ENCODE peak calls at places on chromosomes 7 and 10, in seven cellular contexts. One of them, this sample, is unnamed.

GRCh38 chr7:27912751-27913150 is 172.8 kb downstream of the TAX1BP1 start:
- DNase-seq in epithelial cell of esophagus: no peak
- DNase-seq in Ammon's horn: no peak
- DNase-seq in stimulated activated naive CD8-positive, alpha-beta T cell treated with anti-CD3 and anti-CD28 coated beads, Interleukin-15, Interleukin-2, amounts not matched to agents 100 U/mL and 50 U/mL, for 24 hours: no peak
- DNase-seq in dermis microvascular lymphatic vessel endothelial cell: no peak
- DNase-seq in choroid plexus epithelial cell: no peak
- DNase-seq in HT-29: no peak
- DNase-seq in this sample: no peak

GRCh38 chr10:22761569-22762220 is 47.3 kb upstream of the PIP4K2A start:
- DNase-seq in epithelial cell of esophagus: no peak
- DNase-seq in Ammon's horn: peak
- DNase-seq in stimulated activated naive CD8-positive, alpha-beta T cell treated with anti-CD3 and anti-CD28 coated beads, Interleukin-15, Interleukin-2, amounts not matched to agents 100 U/mL and 50 U/mL, for 24 hours: no peak
- DNase-seq in dermis microvascular lymphatic vessel endothelial cell: no peak
- DNase-seq in choroid plexus epithelial cell: no peak
- DNase-seq in HT-29: no peak
- DNase-seq in this sample: no peak

GRCh38 chr10:71878327-71879034 is 27.4 kb upstream of the PSAP start:
- DNase-seq in epithelial cell of esophagus: no peak
- DNase-seq in Ammon's horn: peak
- DNase-seq in stimulated activated naive CD8-positive, alpha-beta T cell treated with anti-CD3 and anti-CD28 coated beads, Interleukin-15, Interleukin-2, amounts not matched to agents 100 U/mL and 50 U/mL, for 24 hours: peak
- DNase-seq in dermis microvascular lymphatic vessel endothelial cell: no peak
- DNase-seq in choroid plexus epithelial cell: no peak
- DNase-seq in HT-29: no peak
- DNase-seq in this sample: no peak

GRCh38 chr7:143882020-143882610 is 19.9 kb downstream of the TCAF1 start:
- DNase-seq in epithelial cell of esophagus: no peak
- DNase-seq in Ammon's horn: peak
- DNase-seq in stimulated activated naive CD8-positive, alpha-beta T cell treated with anti-CD3 and anti-CD28 coated beads, Interleukin-15, Interleukin-2, amounts not matched to agents 100 U/mL and 50 U/mL, for 24 hours: no peak
- DNase-seq in dermis microvascular lymphatic vessel endothelial cell: peak
- DNase-seq in choroid plexus epithelial cell: peak
- DNase-seq in HT-29: no peak
- DNase-seq in this sample: peak

GRCh38 chr7:38102486-38102885 is 75.6 kb upstream of the STARD3NL start:
- DNase-seq in epithelial cell of esophagus: no peak
- DNase-seq in Ammon's horn: no peak
- DNase-seq in stimulated activated naive CD8-positive, alpha-beta T cell treated with anti-CD3 and anti-CD28 coated beads, Interleukin-15, Interleukin-2, amounts not matched to agents 100 U/mL and 50 U/mL, for 24 hours: no peak
- DNase-seq in dermis microvascular lymphatic vessel endothelial cell: peak
- DNase-seq in choroid plexus epithelial cell: peak
- DNase-seq in HT-29: no peak
- DNase-seq in this sample: peak

GRCh38 chr7:111132833-111133232 is 41.9 kb downstream of the LRRN3 start:
- DNase-seq in epithelial cell of esophagus: peak
- DNase-seq in Ammon's horn: no peak
- DNase-seq in stimulated activated naive CD8-positive, alpha-beta T cell treated with anti-CD3 and anti-CD28 coated beads, Interleukin-15, Interleukin-2, amounts not matched to agents 100 U/mL and 50 U/mL, for 24 hours: no peak
- DNase-seq in dermis microvascular lymphatic vessel endothelial cell: peak
- DNase-seq in choroid plexus epithelial cell: peak
- DNase-seq in HT-29: no peak
- DNase-seq in this sample: peak

GRCh38 chr10:51699145-51699474 is 285 bp downstream of the CSTF2T start:
- DNase-seq in epithelial cell of esophagus: no peak
- DNase-seq in Ammon's horn: no peak
- DNase-seq in stimulated activated naive CD8-positive, alpha-beta T cell treated with anti-CD3 and anti-CD28 coated beads, Interleukin-15, Interleukin-2, amounts not matched to agents 100 U/mL and 50 U/mL, for 24 hours: peak
- DNase-seq in dermis microvascular lymphatic vessel endothelial cell: no peak
- DNase-seq in choroid plexus epithelial cell: no peak
- DNase-seq in HT-29: no peak
- DNase-seq in this sample: no peak

GRCh38 chr7:146150153-146150552 is 33.6 kb downstream of the CNTNAP2 start:
- DNase-seq in epithelial cell of esophagus: peak
- DNase-seq in Ammon's horn: no peak
- DNase-seq in stimulated activated naive CD8-positive, alpha-beta T cell treated with anti-CD3 and anti-CD28 coated beads, Interleukin-15, Interleukin-2, amounts not matched to agents 100 U/mL and 50 U/mL, for 24 hours: no peak
- DNase-seq in dermis microvascular lymphatic vessel endothelial cell: no peak
- DNase-seq in choroid plexus epithelial cell: peak
- DNase-seq in HT-29: no peak
- DNase-seq in this sample: no peak

GRCh38 chr10:130935051-130935450 is 376.5 kb downstream of the TCERG1L start:
- DNase-seq in epithelial cell of esophagus: no peak
- DNase-seq in Ammon's horn: no peak
- DNase-seq in stimulated activated naive CD8-positive, alpha-beta T cell treated with anti-CD3 and anti-CD28 coated beads, Interleukin-15, Interleukin-2, amounts not matched to agents 100 U/mL and 50 U/mL, for 24 hours: no peak
- DNase-seq in dermis microvascular lymphatic vessel endothelial cell: no peak
- DNase-seq in choroid plexus epithelial cell: peak
- DNase-seq in HT-29: no peak
- DNase-seq in this sample: no peak

GRCh38 chr7:34982371-34983019 is 54.8 kb downstream of the DPY19L1 start:
- DNase-seq in epithelial cell of esophagus: no peak
- DNase-seq in Ammon's horn: no peak
- DNase-seq in stimulated activated naive CD8-positive, alpha-beta T cell treated with anti-CD3 and anti-CD28 coated beads, Interleukin-15, Interleukin-2, amounts not matched to agents 100 U/mL and 50 U/mL, for 24 hours: no peak
- DNase-seq in dermis microvascular lymphatic vessel endothelial cell: no peak
- DNase-seq in choroid plexus epithelial cell: no peak
- DNase-seq in HT-29: no peak
- DNase-seq in this sample: no peak

GRCh38 chr10:113177163-113177935 is 227.3 kb downstream of the TCF7L2 start:
- DNase-seq in epithelial cell of esophagus: no peak
- DNase-seq in Ammon's horn: peak
- DNase-seq in stimulated activated naive CD8-positive, alpha-beta T cell treated with anti-CD3 and anti-CD28 coated beads, Interleukin-15, Interleukin-2, amounts not matched to agents 100 U/mL and 50 U/mL, for 24 hours: no peak
- DNase-seq in dermis microvascular lymphatic vessel endothelial cell: no peak
- DNase-seq in choroid plexus epithelial cell: no peak
- DNase-seq in HT-29: no peak
- DNase-seq in this sample: no peak

GRCh38 chr7:96547371-96547811 is 162.3 kb downstream of the SEM1 start:
- DNase-seq in epithelial cell of esophagus: peak
- DNase-seq in Ammon's horn: peak
- DNase-seq in stimulated activated naive CD8-positive, alpha-beta T cell treated with anti-CD3 and anti-CD28 coated beads, Interleukin-15, Interleukin-2, amounts not matched to agents 100 U/mL and 50 U/mL, for 24 hours: no peak
- DNase-seq in dermis microvascular lymphatic vessel endothelial cell: no peak
- DNase-seq in choroid plexus epithelial cell: no peak
- DNase-seq in HT-29: no peak
- DNase-seq in this sample: no peak

GRCh38 chr7:106770191-106770590 is 94.9 kb upstream of the PIK3CG start:
- DNase-seq in epithelial cell of esophagus: peak
- DNase-seq in Ammon's horn: no peak
- DNase-seq in stimulated activated naive CD8-positive, alpha-beta T cell treated with anti-CD3 and anti-CD28 coated beads, Interleukin-15, Interleukin-2, amounts not matched to agents 100 U/mL and 50 U/mL, for 24 hours: no peak
- DNase-seq in dermis microvascular lymphatic vessel endothelial cell: peak
- DNase-seq in choroid plexus epithelial cell: peak
- DNase-seq in HT-29: no peak
- DNase-seq in this sample: peak

GRCh38 chr7:94410471-94411466 is 16.1 kb downstream of the COL1A2 start:
- DNase-seq in epithelial cell of esophagus: no peak
- DNase-seq in Ammon's horn: no peak
- DNase-seq in stimulated activated naive CD8-positive, alpha-beta T cell treated with anti-CD3 and anti-CD28 coated beads, Interleukin-15, Interleukin-2, amounts not matched to agents 100 U/mL and 50 U/mL, for 24 hours: no peak
- DNase-seq in dermis microvascular lymphatic vessel endothelial cell: no peak
- DNase-seq in choroid plexus epithelial cell: peak
- DNase-seq in HT-29: no peak
- DNase-seq in this sample: no peak

GRCh38 chr7:99036531-99037175 is 107.3 kb downstream of the SMURF1 start:
- DNase-seq in epithelial cell of esophagus: peak
- DNase-seq in Ammon's horn: peak
- DNase-seq in stimulated activated naive CD8-positive, alpha-beta T cell treated with anti-CD3 and anti-CD28 coated beads, Interleukin-15, Interleukin-2, amounts not matched to agents 100 U/mL and 50 U/mL, for 24 hours: peak
- DNase-seq in dermis microvascular lymphatic vessel endothelial cell: peak
- DNase-seq in choroid plexus epithelial cell: peak
- DNase-seq in HT-29: peak
- DNase-seq in this sample: peak

GRCh38 chr7:149873968-149874643 is at the start of gene ATP6V0E2:
- DNase-seq in epithelial cell of esophagus: no peak
- DNase-seq in Ammon's horn: no peak
- DNase-seq in stimulated activated naive CD8-positive, alpha-beta T cell treated with anti-CD3 and anti-CD28 coated beads, Interleukin-15, Interleukin-2, amounts not matched to agents 100 U/mL and 50 U/mL, for 24 hours: no peak
- DNase-seq in dermis microvascular lymphatic vessel endothelial cell: no peak
- DNase-seq in choroid plexus epithelial cell: no peak
- DNase-seq in HT-29: peak
- DNase-seq in this sample: no peak

GRCh38 chr7:112133328-112133727 is 72.9 kb downstream of the DOCK4 start:
- DNase-seq in epithelial cell of esophagus: no peak
- DNase-seq in Ammon's horn: no peak
- DNase-seq in stimulated activated naive CD8-positive, alpha-beta T cell treated with anti-CD3 and anti-CD28 coated beads, Interleukin-15, Interleukin-2, amounts not matched to agents 100 U/mL and 50 U/mL, for 24 hours: no peak
- DNase-seq in dermis microvascular lymphatic vessel endothelial cell: no peak
- DNase-seq in choroid plexus epithelial cell: no peak
- DNase-seq in HT-29: no peak
- DNase-seq in this sample: no peak

GRCh38 chr10:130416334-130416950 is 280.3 kb downstream of the GLRX3 start:
- DNase-seq in epithelial cell of esophagus: no peak
- DNase-seq in Ammon's horn: no peak
- DNase-seq in stimulated activated naive CD8-positive, alpha-beta T cell treated with anti-CD3 and anti-CD28 coated beads, Interleukin-15, Interleukin-2, amounts not matched to agents 100 U/mL and 50 U/mL, for 24 hours: no peak
- DNase-seq in dermis microvascular lymphatic vessel endothelial cell: no peak
- DNase-seq in choroid plexus epithelial cell: no peak
- DNase-seq in HT-29: no peak
- DNase-seq in this sample: no peak

GRCh38 chr10:130382031-130382430 is 245.8 kb downstream of the GLRX3 start:
- DNase-seq in epithelial cell of esophagus: no peak
- DNase-seq in Ammon's horn: no peak
- DNase-seq in stimulated activated naive CD8-positive, alpha-beta T cell treated with anti-CD3 and anti-CD28 coated beads, Interleukin-15, Interleukin-2, amounts not matched to agents 100 U/mL and 50 U/mL, for 24 hours: no peak
- DNase-seq in dermis microvascular lymphatic vessel endothelial cell: no peak
- DNase-seq in choroid plexus epithelial cell: no peak
- DNase-seq in HT-29: no peak
- DNase-seq in this sample: no peak

GRCh38 chr10:44908071-44908709 is 2.9 kb upstream of the TMEM72 start:
- DNase-seq in epithelial cell of esophagus: no peak
- DNase-seq in Ammon's horn: no peak
- DNase-seq in stimulated activated naive CD8-positive, alpha-beta T cell treated with anti-CD3 and anti-CD28 coated beads, Interleukin-15, Interleukin-2, amounts not matched to agents 100 U/mL and 50 U/mL, for 24 hours: no peak
- DNase-seq in dermis microvascular lymphatic vessel endothelial cell: no peak
- DNase-seq in choroid plexus epithelial cell: peak
- DNase-seq in HT-29: no peak
- DNase-seq in this sample: no peak

GRCh38 chr10:1657500-1657899 is 79.8 kb downstream of the ADARB2 start:
- DNase-seq in epithelial cell of esophagus: no peak
- DNase-seq in Ammon's horn: no peak
- DNase-seq in stimulated activated naive CD8-positive, alpha-beta T cell treated with anti-CD3 and anti-CD28 coated beads, Interleukin-15, Interleukin-2, amounts not matched to agents 100 U/mL and 50 U/mL, for 24 hours: no peak
- DNase-seq in dermis microvascular lymphatic vessel endothelial cell: no peak
- DNase-seq in choroid plexus epithelial cell: no peak
- DNase-seq in HT-29: no peak
- DNase-seq in this sample: no peak

GRCh38 chr7:70714506-70715038 is 417.4 kb upstream of the GALNT17 start:
- DNase-seq in epithelial cell of esophagus: no peak
- DNase-seq in Ammon's horn: no peak
- DNase-seq in stimulated activated naive CD8-positive, alpha-beta T cell treated with anti-CD3 and anti-CD28 coated beads, Interleukin-15, Interleukin-2, amounts not matched to agents 100 U/mL and 50 U/mL, for 24 hours: no peak
- DNase-seq in dermis microvascular lymphatic vessel endothelial cell: no peak
- DNase-seq in choroid plexus epithelial cell: no peak
- DNase-seq in HT-29: no peak
- DNase-seq in this sample: no peak

GRCh38 chr10:126314848-126315247 is 73.4 kb downstream of the ADAM12 start:
- DNase-seq in epithelial cell of esophagus: no peak
- DNase-seq in Ammon's horn: no peak
- DNase-seq in stimulated activated naive CD8-positive, alpha-beta T cell treated with anti-CD3 and anti-CD28 coated beads, Interleukin-15, Interleukin-2, amounts not matched to agents 100 U/mL and 50 U/mL, for 24 hours: no peak
- DNase-seq in dermis microvascular lymphatic vessel endothelial cell: no peak
- DNase-seq in choroid plexus epithelial cell: no peak
- DNase-seq in HT-29: no peak
- DNase-seq in this sample: no peak

GRCh38 chr7:100127866-100128601 is 1.3 kb downstream of the MBLAC1 start:
- DNase-seq in epithelial cell of esophagus: no peak
- DNase-seq in Ammon's horn: peak
- DNase-seq in stimulated activated naive CD8-positive, alpha-beta T cell treated with anti-CD3 and anti-CD28 coated beads, Interleukin-15, Interleukin-2, amounts not matched to agents 100 U/mL and 50 U/mL, for 24 hours: peak
- DNase-seq in dermis microvascular lymphatic vessel endothelial cell: peak
- DNase-seq in choroid plexus epithelial cell: peak
- DNase-seq in HT-29: peak
- DNase-seq in this sample: no peak